ENCODE peak calls at places on chromosomes 11 and 22, in four cellular contexts. Y is T follicular helper cell, D is HT-29, F is WTC11. N is an unnamed sample.

GRCh38 chr11:127866109-127866508 is 721.2 kb downstream of the ETS1 start:
- DNase-seq in Y (no peak), D (no peak), F (no peak), N (no peak)

GRCh38 chr11:128835741-128836410 is 31.2 kb downstream of the KCNJ1 start:
- DNase-seq in Y (no peak), D (no peak), F (no peak), N (no peak)

GRCh38 chr11:65773784-65774411 is 6.9 kb downstream of the AP5B1 start:
- DNase-seq in Y (no peak), D (peak), F (no peak), N (no peak)

GRCh38 chr22:21446128-21446826 is 20.9 kb upstream of the TMEM191C start:
- DNase-seq in Y (no peak), D (no peak), F (peak), N (no peak)

GRCh38 chr11:80163011-80163410 is 722.2 kb upstream of the TENM4 start:
- DNase-seq in Y (no peak), D (no peak), F (no peak), N (no peak)

GRCh38 chr11:93895106-93895862 is 44.9 kb upstream of the VSTM5 start:
- DNase-seq in Y (no peak), D (peak), F (peak), N (no peak)

GRCh38 chr11:70568504-70569172 is 170.3 kb downstream of the CTTN start:
- DNase-seq in Y (no peak), D (peak), F (peak), N (no peak)

GRCh38 chr22:45534339-45535192 is 31.9 kb downstream of the FBLN1 start:
- DNase-seq in Y (no peak), D (no peak), F (no peak), N (no peak)

GRCh38 chr22:45150139-45150538 is 13.6 kb upstream of the NUP50 start:
- DNase-seq in Y (no peak), D (no peak), F (no peak), N (no peak)

GRCh38 chr11:85444479-85444878 is 182.7 kb downstream of the DLG2 start:
- DNase-seq in Y (no peak), D (no peak), F (no peak), N (no peak)

GRCh38 chr11:109957601-109958000 is 135.6 kb upstream of the ZC3H12C start:
- DNase-seq in Y (no peak), D (no peak), F (no peak), N (no peak)

GRCh38 chr11:119764108-119764874 is 35.3 kb upstream of the NECTIN1 start:
- DNase-seq in Y (no peak), D (no peak), F (no peak), N (peak)

GRCh38 chr11:22769081-22769480 is 60.5 kb downstream of the SVIP start:
- DNase-seq in Y (no peak), D (no peak), F (no peak), N (no peak)

GRCh38 chr11:111177037-111177988 is 68.2 kb upstream of the POU2AF2 start:
- DNase-seq in Y (no peak), D (no peak), F (no peak), N (no peak)

GRCh38 chr11:65446446-65447277 is 24.1 kb downstream of the NEAT1 start:
- DNase-seq in Y (no peak), D (peak), F (no peak), N (no peak)

GRCh38 chr11:130159657-130160459 is at the start of gene ST14:
- DNase-seq in Y (no peak), D (peak), F (peak), N (no peak)

GRCh38 chr11:64850979-64851567 is 6.6 kb upstream of the CDC42BPG start:
- DNase-seq in Y (no peak), D (no peak), F (peak), N (no peak)

GRCh38 chr11:106306942-106307341 is 229.5 kb downstream of the AASDHPPT start:
- DNase-seq in Y (no peak), D (peak), F (no peak), N (no peak)

GRCh38 chr11:80651004-80651403 is 1210.2 kb upstream of the TENM4 start:
- DNase-seq in Y (no peak), D (no peak), F (no peak), N (no peak)

N was measured in NCI-H2107.